ENCODE peak calls at places on chromosomes 12 and 14, in four cellular contexts. C, S, J and T are unnamed samples.
A peak's percentile ranks its signal among the peaks of the same experiment; 100 is the strongest.

GRCh38 chr14:71555654-71556559 is 376.3 kb upstream of the RGS6 start:
- DNase-seq in S (peak; percentile 26), C (no peak), J (no peak), T (no peak)

GRCh38 chr14:49497725-49498348 is 88.3 kb downstream of the RPS29 start:
- DNase-seq in J (peak; percentile 22), C (no peak), S (peak; percentile 83), T (no peak)

GRCh38 chr14:94598816-94599655 is 13.2 kb upstream of the SERPINA3 start:
- DNase-seq in J (no peak), S (peak; percentile 98), C (peak; percentile 71), T (no peak)

GRCh38 chr14:90569201-90569600 is 172.4 kb downstream of the CALM1 start:
- DNase-seq in S (no peak), J (no peak), C (no peak), T (no peak)

GRCh38 chr12:58656254-58657009 is 263.9 kb downstream of the LRIG3 start:
- DNase-seq in C (no peak), J (no peak), S (no peak), T (no peak)

GRCh38 chr12:26918321-26919215 is 19.2 kb downstream of the INTS13 start:
- DNase-seq in J (no peak), S (peak; percentile 21), C (no peak), T (peak; percentile 39)

GRCh38 chr12:124898200-124898950 is 16.1 kb downstream of the UBC start:
- DNase-seq in S (no peak), C (peak; percentile 72), J (peak; percentile 35), T (no peak)

GRCh38 chr14:66254066-66254465 is 232.1 kb upstream of the CCDC196 start:
- DNase-seq in J (no peak), S (no peak), C (no peak), T (no peak)

GRCh38 chr14:65193891-65194290 is 91.6 kb upstream of the MAX start:
- DNase-seq in C (no peak), S (no peak), J (no peak), T (no peak)

GRCh38 chr12:41466762-41467270 is 278.7 kb downstream of the PDZRN4 start:
- DNase-seq in S (peak; percentile 11), C (peak; percentile 48), J (no peak), T (no peak)

GRCh38 chr14:71753126-71753830 is 179.0 kb upstream of the RGS6 start:
- DNase-seq in S (peak; percentile 97), C (peak; percentile 88), J (peak; percentile 82), T (peak; percentile 84)

GRCh38 chr14:100467939-100468338 is 119.3 kb downstream of the BEGAIN start:
- DNase-seq in C (no peak), J (no peak), S (no peak), T (no peak)

GRCh38 chr14:90275820-90276219 is 19.5 kb downstream of the PSMC1 start:
- DNase-seq in C (no peak), S (peak; percentile 73), J (no peak), T (no peak)

GRCh38 chr14:27727371-27727770 is 1039.2 kb upstream of the FOXG1 start:
- DNase-seq in J (no peak), S (no peak), C (no peak), T (no peak)

GRCh38 chr14:98835051-98835824 is 436.8 kb downstream of the BCL11B start:
- DNase-seq in J (no peak), C (no peak), S (no peak), T (no peak)

GRCh38 chr12:3921526-3921925 is 48.3 kb upstream of the PARP11 start:
- DNase-seq in S (no peak), C (no peak), J (no peak), T (no peak)

GRCh38 chr12:66035289-66035961 is 95.1 kb downstream of the LLPH start:
- DNase-seq in C (no peak), J (no peak), S (peak; percentile 69), T (no peak)

GRCh38 chr12:96233941-96234461 is 39.8 kb downstream of the ELK3 start:
- DNase-seq in C (peak; percentile 55), S (peak; percentile 98), J (no peak), T (no peak)

GRCh38 chr12:116483959-116484699 is 75.1 kb upstream of the MAP1LC3B2 start:
- DNase-seq in J (no peak), S (peak; percentile 28), C (no peak), T (no peak)

GRCh38 chr14:22489247-22489551 is 99.8 kb downstream of the DAD1 start:
- DNase-seq in C (no peak), J (no peak), S (no peak), T (no peak)

DNA sequence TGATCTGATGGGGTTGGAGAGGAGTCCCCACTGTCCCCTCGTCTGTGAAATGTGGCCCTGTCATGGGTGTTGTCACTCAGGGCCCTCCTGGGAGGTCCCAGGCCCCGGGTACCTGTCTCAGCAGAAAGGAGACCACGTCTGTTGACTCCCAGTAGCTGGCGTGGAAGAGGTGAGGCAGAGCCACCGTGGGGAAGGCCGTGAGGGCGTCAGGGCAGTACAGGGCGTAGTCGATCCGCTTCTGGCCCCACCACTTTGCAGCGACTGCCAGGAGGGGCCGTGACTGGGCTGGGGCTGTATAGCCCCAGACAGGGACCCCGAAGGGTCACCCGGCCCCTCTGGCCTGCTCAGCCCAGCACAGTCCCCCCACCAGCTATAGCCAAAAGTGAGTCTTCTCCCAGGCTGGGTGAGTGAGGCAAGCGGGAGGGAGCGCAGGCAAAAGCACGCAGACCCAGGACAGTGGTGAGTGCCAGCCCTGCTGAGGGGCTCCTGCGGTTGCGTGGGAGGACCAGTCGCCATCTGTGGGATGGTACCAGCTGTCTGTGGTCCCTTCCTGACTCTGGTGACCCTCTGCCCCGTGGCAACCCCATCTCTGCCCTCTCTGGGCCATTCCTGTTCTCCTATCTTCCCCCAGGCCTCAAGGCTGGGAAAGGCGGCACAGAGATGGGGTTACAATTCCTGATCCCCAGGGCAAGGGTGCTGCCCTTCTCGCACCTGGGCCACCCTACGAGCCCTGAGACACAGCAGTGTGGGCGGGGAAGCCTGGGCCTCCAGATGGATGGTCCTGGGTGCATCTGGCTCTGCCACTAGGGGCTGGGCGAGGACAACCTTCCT is 8.3 kb downstream of the ARL6IP4 start:
- DNase-seq in J (no peak), S (no peak), C (no peak), T (no peak)
- TF ChIP-seq CTCF in J (no peak), S (no peak), C (no peak), T (no peak)

DNA sequence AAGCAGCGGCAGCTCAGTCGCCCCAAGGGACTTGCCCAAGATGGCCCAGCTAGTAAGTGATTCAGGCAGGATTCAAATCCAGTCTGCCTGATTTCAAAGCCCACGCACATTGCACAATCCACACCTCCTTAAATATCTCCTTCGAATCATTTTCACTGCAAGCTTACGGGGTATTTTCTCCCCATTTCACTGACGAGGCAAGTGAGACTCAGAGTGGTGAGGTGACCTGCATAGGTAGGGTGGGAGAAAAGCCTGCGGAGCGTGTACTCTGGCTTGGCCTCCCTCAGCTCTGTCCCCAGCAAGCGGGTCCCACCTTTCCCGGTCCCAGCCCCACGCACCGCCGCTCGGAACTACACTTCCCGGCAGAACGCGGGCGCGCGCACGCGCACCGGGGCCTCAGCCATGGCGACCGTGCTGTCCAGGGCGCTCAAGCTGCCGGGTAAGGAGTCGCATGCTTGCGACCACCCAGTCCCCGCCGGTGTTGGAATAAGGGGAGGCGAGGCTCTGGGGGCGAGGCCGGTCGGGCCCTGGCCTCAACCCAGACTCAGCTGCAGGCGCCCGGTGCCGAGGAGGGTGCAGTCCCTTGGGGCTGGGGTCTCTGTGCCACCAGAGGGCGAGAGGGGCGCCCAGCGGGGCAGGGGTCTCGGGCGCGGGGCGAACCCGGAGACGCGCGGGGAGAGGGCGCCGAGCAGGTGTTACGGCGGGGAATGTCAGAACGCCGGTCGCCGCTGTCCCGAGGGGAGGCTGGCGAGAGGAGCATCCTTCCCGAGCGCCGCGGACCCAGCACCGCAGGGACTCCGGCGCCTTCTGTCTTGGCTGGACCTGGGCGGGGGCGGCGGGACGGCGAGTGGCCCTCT is at the start of gene FAM234B:
- DNase-seq in C (peak; percentile 76), J (peak; percentile 83), S (peak; percentile 80), T (peak; percentile 68)
- TF ChIP-seq CTCF in C (no peak), J (no peak), S (peak; percentile 9), T (no peak)

GRCh38 chr14:74804219-74804825 is 41.2 kb downstream of the YLPM1 start:
- DNase-seq in J (peak; percentile 48), C (no peak), S (peak; percentile 77), T (no peak)
- TF ChIP-seq CTCF in J (peak; percentile 65), C (peak; percentile 32), S (peak; percentile 78), T (no peak)

GRCh38 chr14:105492051-105492965 is 1.3 kb downstream of the TEDC1 start:
- DNase-seq in S (no peak), J (no peak), C (no peak), T (no peak)
- TF ChIP-seq CTCF in S (no peak), J (no peak), C (no peak), T (no peak)

GRCh38 chr12:19129486-19130223 is at the start of gene PLEKHA5:
- DNase-seq in J (peak; percentile 76), C (peak; percentile 79), S (peak; percentile 89), T (peak; percentile 56)
- TF ChIP-seq CTCF in J (no peak), C (peak; percentile 47), S (no peak), T (no peak)

GRCh38 chr12:49537231-49537708 is 1.6 kb upstream of the KCNH3 start:
- DNase-seq in C (peak; percentile 22), S (no peak), J (no peak), T (peak; percentile 36)

GRCh38 chr12:49539406-49540228 is 787 bp downstream of the KCNH3 start:
- DNase-seq in S (no peak), C (peak; percentile 22), J (no peak), T (no peak)

GRCh38 chr12:49538740-49539403 is at the start of gene KCNH3:
- DNase-seq in C (peak; percentile 86), S (peak; percentile 78), J (peak; percentile 60), T (peak; percentile 68)

GRCh38 chr12:49536526-49537195 is 2.2 kb upstream of the KCNH3 start:
- DNase-seq in J (no peak), S (no peak), C (peak; percentile 14), T (no peak)

DNA sequence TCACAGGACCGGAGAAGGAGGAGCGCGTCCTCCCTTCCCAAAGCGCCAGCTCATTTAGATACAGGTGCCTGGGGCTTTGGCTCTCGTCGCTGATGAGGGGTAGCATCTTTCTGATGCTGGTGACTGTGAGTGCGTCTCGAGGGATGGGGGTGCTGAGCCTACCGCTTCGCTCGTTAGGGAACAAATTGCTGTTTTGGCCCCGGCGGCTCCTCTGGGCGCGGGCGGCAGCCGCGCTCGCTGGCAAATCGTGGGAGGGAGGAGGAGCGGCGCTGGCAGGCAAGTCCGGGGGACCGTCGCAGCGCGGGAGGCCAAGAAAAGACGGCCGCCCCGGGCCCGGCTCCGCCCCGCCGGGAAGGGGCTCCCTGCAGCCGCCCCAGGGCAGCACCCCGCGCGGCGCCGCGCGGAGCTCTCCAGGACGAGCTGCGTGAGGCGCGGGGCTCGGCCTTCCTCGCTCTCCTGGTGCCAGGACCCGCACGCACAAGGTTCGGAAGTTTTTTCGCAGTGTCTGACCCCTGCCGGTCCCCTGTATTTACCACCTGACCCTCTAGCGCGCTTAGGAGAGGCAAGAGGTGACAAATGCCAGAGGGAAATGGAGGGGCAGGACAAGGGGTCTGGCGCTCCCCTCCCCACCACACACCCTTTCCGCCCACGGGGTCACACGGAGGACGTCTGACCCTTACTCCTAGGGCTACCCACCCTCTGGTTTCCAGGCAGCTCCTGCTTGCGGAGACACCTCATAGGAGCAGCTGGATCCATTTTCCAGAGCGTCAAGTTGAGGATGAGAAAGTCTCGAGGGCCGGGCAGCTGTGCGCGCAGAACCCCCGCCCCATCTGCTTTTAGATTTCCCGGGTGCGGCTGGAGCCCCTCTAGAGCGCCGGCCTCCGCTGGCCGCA is 875 bp upstream of the KCNH3 start:
- DNase-seq in C (peak; percentile 29), J (no peak), S (no peak), T (peak; percentile 46)
- TF ChIP-seq CTCF in C (no peak), J (no peak), S (no peak), T (no peak)